ENCODE peak calls at places on chromosomes 7 and 10, in four cellular contexts. One of them, this sample, is unnamed.
A peak's percentile ranks its signal among the peaks of the same experiment; 100 is the strongest.

GRCh38 chr10:10794056-10794455 is 223.6 kb upstream of the CELF2 start:
- DNase-seq in colonic mucosa: no peak
- DNase-seq in sigmoid colon: no peak
- DNase-seq in cardiac muscle cell: no peak
- DNase-seq in this sample: no peak

GRCh38 chr7:139023076-139023475 is 12.8 kb downstream of the ZC3HAV1L start:
- DNase-seq in cardiac muscle cell: no peak
- DNase-seq in colonic mucosa: no peak
- DNase-seq in sigmoid colon: no peak
- DNase-seq in this sample: no peak

GRCh38 chr7:117347962-117348672 is 25.3 kb upstream of the WNT2 start:
- DNase-seq in sigmoid colon: no peak
- DNase-seq in colonic mucosa: no peak
- DNase-seq in cardiac muscle cell: no peak
- DNase-seq in this sample: no peak

GRCh38 chr7:92641921-92642511 is 51.8 kb upstream of the FAM133B start:
- DNase-seq in sigmoid colon: no peak
- DNase-seq in colonic mucosa: no peak
- DNase-seq in cardiac muscle cell: no peak
- DNase-seq in this sample: no peak

GRCh38 chr10:119139464-119140067 is 25.9 kb downstream of the SFXN4 start:
- DNase-seq in cardiac muscle cell: no peak
- DNase-seq in sigmoid colon: no peak
- DNase-seq in colonic mucosa: peak; percentile 25
- DNase-seq in this sample: no peak

GRCh38 chr7:150444674-150445365 is 5.6 kb upstream of the GIMAP8 start:
- DNase-seq in colonic mucosa: no peak
- DNase-seq in sigmoid colon: no peak
- DNase-seq in cardiac muscle cell: no peak
- DNase-seq in this sample: no peak

GRCh38 chr10:58328233-58328632 is 6.6 kb upstream of the UBE2D1 start:
- DNase-seq in colonic mucosa: no peak
- DNase-seq in cardiac muscle cell: no peak
- DNase-seq in sigmoid colon: no peak
- DNase-seq in this sample: no peak

GRCh38 chr7:17233643-17234397 is 64.6 kb upstream of the AHR start:
- DNase-seq in colonic mucosa: no peak
- DNase-seq in cardiac muscle cell: no peak
- DNase-seq in sigmoid colon: no peak
- DNase-seq in this sample: peak; percentile 44

GRCh38 chr10:14466256-14466655 is 135.5 kb upstream of the FRMD4A start:
- DNase-seq in colonic mucosa: no peak
- DNase-seq in sigmoid colon: no peak
- DNase-seq in cardiac muscle cell: no peak
- DNase-seq in this sample: no peak

GRCh38 chr10:82866424-82867020 is 991.5 kb downstream of the NRG3 start:
- DNase-seq in cardiac muscle cell: no peak
- DNase-seq in sigmoid colon: no peak
- DNase-seq in colonic mucosa: no peak
- DNase-seq in this sample: no peak

GRCh38 chr10:35394934-35395333 is 58.6 kb downstream of the CCNY start:
- DNase-seq in colonic mucosa: no peak
- DNase-seq in sigmoid colon: no peak
- DNase-seq in cardiac muscle cell: no peak
- DNase-seq in this sample: no peak

GRCh38 chr7:154985230-154985629 is 17.7 kb downstream of the PAXIP1 start:
- DNase-seq in colonic mucosa: no peak
- DNase-seq in sigmoid colon: no peak
- DNase-seq in cardiac muscle cell: no peak
- DNase-seq in this sample: no peak

GRCh38 chr10:96632974-96633373 is 46.2 kb upstream of the TM9SF3 start:
- DNase-seq in colonic mucosa: no peak
- DNase-seq in cardiac muscle cell: peak; percentile 61
- DNase-seq in sigmoid colon: no peak
- DNase-seq in this sample: no peak

GRCh38 chr7:113100091-113100723 is 13.6 kb upstream of the GPR85 start:
- DNase-seq in colonic mucosa: no peak
- DNase-seq in sigmoid colon: peak; percentile 82
- DNase-seq in cardiac muscle cell: peak; percentile 75
- DNase-seq in this sample: no peak

GRCh38 chr7:121204537-121204936 is 124.3 kb upstream of the WNT16 start:
- DNase-seq in cardiac muscle cell: no peak
- DNase-seq in colonic mucosa: no peak
- DNase-seq in sigmoid colon: no peak
- DNase-seq in this sample: no peak

GRCh38 chr10:76397957-76398665 is 966.7 kb downstream of the LRMDA start:
- DNase-seq in sigmoid colon: peak; percentile 78
- DNase-seq in cardiac muscle cell: no peak
- DNase-seq in colonic mucosa: no peak
- DNase-seq in this sample: no peak

GRCh38 chr7:18960735-18961134 is 156.7 kb downstream of the TWIST1 start:
- DNase-seq in sigmoid colon: no peak
- DNase-seq in colonic mucosa: no peak
- DNase-seq in cardiac muscle cell: no peak
- DNase-seq in this sample: no peak

GRCh38 chr10:86914734-86915133 is 42.7 kb downstream of the MMRN2 start:
- DNase-seq in colonic mucosa: no peak
- DNase-seq in sigmoid colon: no peak
- DNase-seq in cardiac muscle cell: no peak
- DNase-seq in this sample: no peak

GRCh38 chr7:100825215-100825671 is 2.1 kb downstream of the EPHB4 start:
- DNase-seq in sigmoid colon: no peak
- DNase-seq in colonic mucosa: peak; percentile 51
- DNase-seq in cardiac muscle cell: peak; percentile 26
- DNase-seq in this sample: no peak
- H3K27ac ChIP-seq in sigmoid colon: peak overlapping the region; percentile 88
- H3K27ac ChIP-seq in colonic mucosa: peak overlapping the region; percentile 53
- H3K27ac ChIP-seq in cardiac muscle cell: no peak overlapping the region
- H3K27ac ChIP-seq in this sample: peak overlapping the region; percentile 78

GRCh38 chr7:46390042-46390441 is 469.0 kb upstream of the IGFBP3 start:
- DNase-seq in colonic mucosa: no peak
- DNase-seq in cardiac muscle cell: no peak
- DNase-seq in sigmoid colon: no peak
- DNase-seq in this sample: no peak
- TF ChIP-seq CTCF in colonic mucosa: no peak
- TF ChIP-seq CTCF in cardiac muscle cell: peak; percentile 7
- TF ChIP-seq CTCF in sigmoid colon: no peak
- TF ChIP-seq CTCF in this sample: no peak

DNA sequence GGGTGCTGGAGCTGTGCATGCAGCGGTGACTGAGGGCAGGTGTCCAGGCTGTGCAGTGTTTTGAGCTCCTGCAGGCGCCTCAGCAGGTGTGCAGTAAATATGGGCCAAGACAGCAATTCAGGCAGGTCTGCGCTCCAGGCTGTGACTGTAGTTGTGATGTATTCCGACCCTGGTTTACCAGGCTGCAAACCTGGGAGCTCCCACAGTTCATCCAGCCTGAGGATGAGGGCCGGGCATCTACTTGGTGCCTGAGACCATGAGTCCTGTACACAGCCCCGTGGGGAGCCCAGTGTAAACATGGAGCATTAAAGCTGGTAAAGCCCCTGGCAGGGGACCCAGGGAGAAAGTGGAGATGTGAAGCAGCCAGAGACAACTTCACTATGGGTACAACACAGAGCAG is 82.8 kb downstream of the VOPP1 start:
- DNase-seq in cardiac muscle cell: no peak
- DNase-seq in colonic mucosa: no peak
- DNase-seq in sigmoid colon: no peak
- DNase-seq in this sample: no peak
- H3K27ac ChIP-seq in cardiac muscle cell: no peak overlapping the region
- H3K27ac ChIP-seq in colonic mucosa: no peak overlapping the region
- H3K27ac ChIP-seq in sigmoid colon: no peak overlapping the region
- H3K27ac ChIP-seq in this sample: no peak overlapping the region

DNA sequence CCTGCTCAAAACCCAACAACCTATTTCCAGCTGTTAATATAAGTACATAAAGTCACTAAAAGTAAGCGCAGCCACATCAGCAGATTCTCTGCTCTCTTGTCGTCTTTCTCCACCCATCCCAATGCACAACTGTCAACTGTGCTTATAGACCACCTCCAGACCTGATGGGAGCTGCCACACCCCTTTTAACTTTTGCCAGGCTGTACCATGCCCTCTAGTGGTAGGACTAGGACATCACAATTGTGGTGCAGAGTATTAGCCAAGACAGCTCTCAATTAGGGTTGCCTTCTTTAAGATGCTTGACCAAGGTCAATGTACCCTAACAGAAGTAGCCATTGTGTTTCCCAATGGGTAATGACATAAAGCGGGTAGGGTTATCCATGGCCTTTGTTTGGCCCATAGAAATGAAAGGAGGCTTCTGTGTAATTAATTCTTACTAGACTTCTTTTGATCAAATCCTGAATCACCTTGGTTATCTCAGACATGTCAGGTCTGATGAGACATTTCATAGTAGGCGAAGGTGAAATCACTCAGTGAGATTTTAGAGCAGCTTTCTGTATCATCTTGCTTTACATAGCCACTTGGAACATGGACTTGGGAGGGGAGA is 68.1 kb downstream of the SCRN1 start:
- DNase-seq in colonic mucosa: peak; percentile 41
- DNase-seq in cardiac muscle cell: peak; percentile 68
- DNase-seq in sigmoid colon: no peak
- DNase-seq in this sample: no peak
- TF ChIP-seq CTCF in colonic mucosa: peak; percentile 89
- TF ChIP-seq CTCF in cardiac muscle cell: peak; percentile 91
- TF ChIP-seq CTCF in sigmoid colon: peak; percentile 92
- TF ChIP-seq CTCF in this sample: peak; percentile 87

DNA sequence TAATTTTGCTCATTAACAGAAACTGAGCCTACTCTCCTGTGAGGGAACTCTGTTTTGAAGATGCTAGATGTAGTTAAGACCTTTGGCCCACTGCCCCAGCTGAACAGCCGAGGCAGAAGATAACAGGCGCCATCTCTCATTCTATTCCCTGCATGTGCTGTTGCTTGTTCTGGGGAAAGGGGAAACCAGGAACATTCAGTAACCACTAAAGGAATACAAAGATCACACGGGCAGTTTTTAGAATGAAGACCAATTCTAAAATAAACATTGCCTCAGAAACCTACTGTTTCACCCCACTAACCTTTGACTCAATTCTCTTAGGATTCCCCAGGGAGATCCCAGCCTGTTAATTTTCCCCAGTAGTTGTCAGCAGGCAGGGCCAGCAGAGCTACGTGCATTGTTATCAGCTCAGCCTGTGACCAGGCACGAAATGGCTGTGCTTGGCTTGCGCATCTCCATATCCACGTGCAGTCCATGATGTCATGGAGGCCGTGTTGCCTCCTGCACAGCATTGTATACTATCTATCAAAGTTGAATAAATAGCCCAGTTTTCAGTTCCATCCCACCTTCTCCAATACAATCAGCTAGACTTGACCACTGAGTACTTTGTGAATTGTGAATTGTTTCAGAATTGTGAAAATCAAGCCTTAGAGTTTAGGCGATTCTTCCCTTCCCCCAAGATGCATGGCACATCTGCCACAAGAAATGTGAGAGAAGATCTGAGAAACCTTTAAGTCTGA is 36.0 kb downstream of the ANK3 start:
- DNase-seq in cardiac muscle cell: no peak
- DNase-seq in sigmoid colon: no peak
- DNase-seq in colonic mucosa: no peak
- DNase-seq in this sample: no peak
- H3K27ac ChIP-seq in cardiac muscle cell: peak overlapping the region; percentile 55
- H3K27ac ChIP-seq in sigmoid colon: no peak overlapping the region
- H3K27ac ChIP-seq in colonic mucosa: no peak overlapping the region
- H3K27ac ChIP-seq in this sample: no peak overlapping the region

GRCh38 chr7:25171516-25171915 is 46.5 kb upstream of the CYCS start:
- DNase-seq in sigmoid colon: no peak
- DNase-seq in colonic mucosa: no peak
- DNase-seq in cardiac muscle cell: no peak
- DNase-seq in this sample: no peak

GRCh38 chr7:25171071-25171470 is 46.0 kb upstream of the CYCS start:
- DNase-seq in cardiac muscle cell: no peak
- DNase-seq in sigmoid colon: no peak
- DNase-seq in colonic mucosa: peak; percentile 59
- DNase-seq in this sample: no peak

GRCh38 chr7:25168145-25168544 is 43.1 kb upstream of the CYCS start:
- DNase-seq in sigmoid colon: no peak
- DNase-seq in colonic mucosa: no peak
- DNase-seq in cardiac muscle cell: no peak
- DNase-seq in this sample: no peak

GRCh38 chr7:25169683-25170082 is 44.6 kb upstream of the CYCS start:
- DNase-seq in sigmoid colon: no peak
- DNase-seq in cardiac muscle cell: no peak
- DNase-seq in colonic mucosa: no peak
- DNase-seq in this sample: no peak

GRCh38 chr7:25167262-25167843 is 42.3 kb upstream of the CYCS start:
- DNase-seq in sigmoid colon: no peak
- DNase-seq in colonic mucosa: peak; percentile 47
- DNase-seq in cardiac muscle cell: no peak
- DNase-seq in this sample: no peak
- TF ChIP-seq CTCF in sigmoid colon: no peak
- TF ChIP-seq CTCF in colonic mucosa: no peak
- TF ChIP-seq CTCF in cardiac muscle cell: no peak
- TF ChIP-seq CTCF in this sample: no peak

GRCh38 chr7:33809218-33809617 is 96.1 kb upstream of the BMPER start:
- DNase-seq in cardiac muscle cell: no peak
- DNase-seq in sigmoid colon: no peak
- DNase-seq in colonic mucosa: no peak
- DNase-seq in this sample: no peak

GRCh38 chr7:33805630-33806233 is 99.6 kb upstream of the BMPER start:
- DNase-seq in cardiac muscle cell: no peak
- DNase-seq in colonic mucosa: no peak
- DNase-seq in sigmoid colon: no peak
- DNase-seq in this sample: no peak

GRCh38 chr7:33807779-33808482 is 97.4 kb upstream of the BMPER start:
- DNase-seq in cardiac muscle cell: peak; percentile 43
- DNase-seq in colonic mucosa: peak; percentile 37
- DNase-seq in sigmoid colon: no peak
- DNase-seq in this sample: no peak

GRCh38 chr7:33806284-33807157 is 98.8 kb upstream of the BMPER start:
- DNase-seq in cardiac muscle cell: peak; percentile 90
- DNase-seq in colonic mucosa: no peak
- DNase-seq in sigmoid colon: no peak
- DNase-seq in this sample: no peak

DNA sequence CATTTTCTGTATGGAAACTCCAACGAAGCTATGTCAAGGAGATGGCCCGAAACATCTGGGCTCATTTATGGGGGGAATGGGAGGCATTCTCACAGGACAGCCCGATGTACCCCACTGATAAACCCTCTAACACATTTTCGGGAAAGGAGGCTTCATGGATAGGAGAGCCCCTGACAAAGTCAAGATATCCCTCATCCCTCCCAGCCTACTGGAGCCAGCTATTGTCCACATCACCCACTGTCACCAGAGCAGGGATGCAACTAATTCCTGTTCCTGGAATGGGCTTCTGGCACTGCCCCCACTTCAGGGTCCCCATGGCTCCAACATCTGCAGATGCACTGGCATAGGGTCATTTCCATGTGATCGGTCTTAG is 98.2 kb upstream of the BMPER start:
- DNase-seq in colonic mucosa: no peak
- DNase-seq in sigmoid colon: no peak
- DNase-seq in cardiac muscle cell: no peak
- DNase-seq in this sample: no peak
- H3K27ac ChIP-seq in colonic mucosa: no peak overlapping the region
- H3K27ac ChIP-seq in sigmoid colon: peak overlapping the region; percentile 30
- H3K27ac ChIP-seq in cardiac muscle cell: peak overlapping the region; percentile 79
- H3K27ac ChIP-seq in this sample: no peak overlapping the region

This sample was measured in upper lobe of right lung.